ENCODE peak calls at places on chromosomes 2 and 18, in eight cellular contexts. One of them, this sample, is unnamed.

GRCh38 chr2:9206991-9207640 is 504 bp downstream of the ASAP2 start:
- DNase-seq in transverse colon: peak; percentile 31
- DNase-seq in SJSA1: no peak
- DNase-seq in right atrium auricular region: peak; percentile 58
- DNase-seq in stomach: no peak
- DNase-seq in endothelial cell of umbilical vein: peak; percentile 27
- DNase-seq in esophagus squamous epithelium: no peak
- DNase-seq in CD8-positive, alpha-beta memory T cell: peak; percentile 5
- DNase-seq in this sample: no peak

GRCh38 chr2:67039701-67040100 is 357.4 kb upstream of the ETAA1 start:
- DNase-seq in transverse colon: no peak
- DNase-seq in SJSA1: no peak
- DNase-seq in right atrium auricular region: no peak
- DNase-seq in stomach: no peak
- DNase-seq in endothelial cell of umbilical vein: no peak
- DNase-seq in esophagus squamous epithelium: no peak
- DNase-seq in CD8-positive, alpha-beta memory T cell: no peak
- DNase-seq in this sample: no peak

GRCh38 chr2:203327918-203328734 is at the start of gene ABI2:
- DNase-seq in transverse colon: peak; percentile 80
- DNase-seq in SJSA1: peak; percentile 92
- DNase-seq in right atrium auricular region: peak; percentile 77
- DNase-seq in stomach: peak; percentile 76
- DNase-seq in endothelial cell of umbilical vein: peak; percentile 81
- DNase-seq in esophagus squamous epithelium: no peak
- DNase-seq in CD8-positive, alpha-beta memory T cell: peak; percentile 51
- DNase-seq in this sample: peak; percentile 86

GRCh38 chr2:85468704-85469349 is 50.3 kb downstream of the SH2D6 start:
- DNase-seq in transverse colon: peak; percentile 86
- DNase-seq in SJSA1: no peak
- DNase-seq in right atrium auricular region: no peak
- DNase-seq in stomach: peak; percentile 87
- DNase-seq in endothelial cell of umbilical vein: peak; percentile 60
- DNase-seq in esophagus squamous epithelium: no peak
- DNase-seq in CD8-positive, alpha-beta memory T cell: no peak
- DNase-seq in this sample: no peak

GRCh38 chr2:74646201-74646600 is 1.9 kb downstream of the M1AP start:
- DNase-seq in transverse colon: no peak
- DNase-seq in SJSA1: no peak
- DNase-seq in right atrium auricular region: no peak
- DNase-seq in stomach: no peak
- DNase-seq in endothelial cell of umbilical vein: no peak
- DNase-seq in esophagus squamous epithelium: no peak
- DNase-seq in CD8-positive, alpha-beta memory T cell: no peak
- DNase-seq in this sample: no peak

GRCh38 chr2:48448274-48449061 is 81.5 kb upstream of the STON1 start:
- DNase-seq in transverse colon: no peak
- DNase-seq in SJSA1: no peak
- DNase-seq in right atrium auricular region: no peak
- DNase-seq in stomach: no peak
- DNase-seq in endothelial cell of umbilical vein: no peak
- DNase-seq in esophagus squamous epithelium: no peak
- DNase-seq in CD8-positive, alpha-beta memory T cell: peak; percentile 28
- DNase-seq in this sample: peak; percentile 38

GRCh38 chr2:85830645-85831044 is 58.1 kb downstream of the ST3GAL5 start:
- DNase-seq in transverse colon: no peak
- DNase-seq in SJSA1: no peak
- DNase-seq in right atrium auricular region: no peak
- DNase-seq in stomach: no peak
- DNase-seq in endothelial cell of umbilical vein: no peak
- DNase-seq in esophagus squamous epithelium: no peak
- DNase-seq in CD8-positive, alpha-beta memory T cell: no peak
- DNase-seq in this sample: no peak

GRCh38 chr2:8441986-8442385 is 239.9 kb upstream of the ID2 start:
- DNase-seq in transverse colon: no peak
- DNase-seq in SJSA1: no peak
- DNase-seq in right atrium auricular region: peak; percentile 34
- DNase-seq in stomach: no peak
- DNase-seq in endothelial cell of umbilical vein: no peak
- DNase-seq in esophagus squamous epithelium: no peak
- DNase-seq in CD8-positive, alpha-beta memory T cell: no peak
- DNase-seq in this sample: no peak

GRCh38 chr2:30334738-30335426 is 103.5 kb downstream of the LBH start:
- DNase-seq in transverse colon: no peak
- DNase-seq in SJSA1: no peak
- DNase-seq in right atrium auricular region: no peak
- DNase-seq in stomach: no peak
- DNase-seq in endothelial cell of umbilical vein: no peak
- DNase-seq in esophagus squamous epithelium: no peak
- DNase-seq in CD8-positive, alpha-beta memory T cell: no peak
- DNase-seq in this sample: peak; percentile 45

GRCh38 chr2:239279508-239280295 is 121.1 kb downstream of the HDAC4 start:
- DNase-seq in transverse colon: peak; percentile 7
- DNase-seq in SJSA1: peak; percentile 45
- DNase-seq in right atrium auricular region: no peak
- DNase-seq in stomach: peak; percentile 21
- DNase-seq in endothelial cell of umbilical vein: no peak
- DNase-seq in esophagus squamous epithelium: no peak
- DNase-seq in CD8-positive, alpha-beta memory T cell: no peak
- DNase-seq in this sample: no peak

GRCh38 chr2:66866331-66867037 is 431.6 kb downstream of the MEIS1 start:
- DNase-seq in transverse colon: no peak
- DNase-seq in SJSA1: no peak
- DNase-seq in right atrium auricular region: no peak
- DNase-seq in stomach: no peak
- DNase-seq in endothelial cell of umbilical vein: no peak
- DNase-seq in esophagus squamous epithelium: no peak
- DNase-seq in CD8-positive, alpha-beta memory T cell: no peak
- DNase-seq in this sample: no peak

GRCh38 chr2:158967731-158968395 is 577 bp upstream of the TANC1 start:
- DNase-seq in transverse colon: peak; percentile 52
- DNase-seq in SJSA1: peak; percentile 73
- DNase-seq in right atrium auricular region: no peak
- DNase-seq in stomach: peak; percentile 40
- DNase-seq in endothelial cell of umbilical vein: peak; percentile 48
- DNase-seq in esophagus squamous epithelium: no peak
- DNase-seq in CD8-positive, alpha-beta memory T cell: no peak
- DNase-seq in this sample: no peak

GRCh38 chr2:194549387-194549786 is 1107.6 kb upstream of the SLC39A10 start:
- DNase-seq in transverse colon: no peak
- DNase-seq in SJSA1: no peak
- DNase-seq in right atrium auricular region: no peak
- DNase-seq in stomach: no peak
- DNase-seq in endothelial cell of umbilical vein: no peak
- DNase-seq in esophagus squamous epithelium: no peak
- DNase-seq in CD8-positive, alpha-beta memory T cell: no peak
- DNase-seq in this sample: no peak

GRCh38 chr2:73776869-73777519 is 2.9 kb downstream of the DUSP11 start:
- DNase-seq in transverse colon: no peak
- DNase-seq in SJSA1: no peak
- DNase-seq in right atrium auricular region: no peak
- DNase-seq in stomach: no peak
- DNase-seq in endothelial cell of umbilical vein: no peak
- DNase-seq in esophagus squamous epithelium: no peak
- DNase-seq in CD8-positive, alpha-beta memory T cell: no peak
- DNase-seq in this sample: no peak

GRCh38 chr18:13266208-13267100 is 47.9 kb downstream of the LDLRAD4 start:
- DNase-seq in transverse colon: no peak
- DNase-seq in SJSA1: peak; percentile 40
- DNase-seq in right atrium auricular region: peak; percentile 73
- DNase-seq in stomach: no peak
- DNase-seq in endothelial cell of umbilical vein: no peak
- DNase-seq in esophagus squamous epithelium: no peak
- DNase-seq in CD8-positive, alpha-beta memory T cell: no peak
- DNase-seq in this sample: no peak

GRCh38 chr2:121285077-121285449 is at the start of gene TFCP2L1:
- DNase-seq in transverse colon: peak; percentile 82
- DNase-seq in SJSA1: no peak
- DNase-seq in right atrium auricular region: no peak
- DNase-seq in stomach: peak; percentile 83
- DNase-seq in endothelial cell of umbilical vein: no peak
- DNase-seq in esophagus squamous epithelium: no peak
- DNase-seq in CD8-positive, alpha-beta memory T cell: peak; percentile 19
- DNase-seq in this sample: peak; percentile 56

GRCh38 chr2:18047896-18048657 is 169.6 kb downstream of the KCNS3 start:
- DNase-seq in transverse colon: no peak
- DNase-seq in SJSA1: peak; percentile 55
- DNase-seq in right atrium auricular region: no peak
- DNase-seq in stomach: no peak
- DNase-seq in endothelial cell of umbilical vein: no peak
- DNase-seq in esophagus squamous epithelium: no peak
- DNase-seq in CD8-positive, alpha-beta memory T cell: no peak
- DNase-seq in this sample: no peak

GRCh38 chr2:70513751-70514150 is 39.9 kb downstream of the TGFA start:
- DNase-seq in transverse colon: no peak
- DNase-seq in SJSA1: no peak
- DNase-seq in right atrium auricular region: no peak
- DNase-seq in stomach: no peak
- DNase-seq in endothelial cell of umbilical vein: no peak
- DNase-seq in esophagus squamous epithelium: no peak
- DNase-seq in CD8-positive, alpha-beta memory T cell: no peak
- DNase-seq in this sample: no peak

GRCh38 chr18:58898427-58898826 is 33.8 kb downstream of the ZNF532 start:
- DNase-seq in transverse colon: no peak
- DNase-seq in SJSA1: no peak
- DNase-seq in right atrium auricular region: no peak
- DNase-seq in stomach: no peak
- DNase-seq in endothelial cell of umbilical vein: no peak
- DNase-seq in esophagus squamous epithelium: no peak
- DNase-seq in CD8-positive, alpha-beta memory T cell: no peak
- DNase-seq in this sample: no peak

GRCh38 chr2:16135196-16135912 is 195.0 kb downstream of the MYCN start:
- DNase-seq in transverse colon: no peak
- DNase-seq in SJSA1: no peak
- DNase-seq in right atrium auricular region: no peak
- DNase-seq in stomach: no peak
- DNase-seq in endothelial cell of umbilical vein: no peak
- DNase-seq in esophagus squamous epithelium: no peak
- DNase-seq in CD8-positive, alpha-beta memory T cell: no peak
- DNase-seq in this sample: no peak

GRCh38 chr18:26911840-26912239 is 46.3 kb upstream of the AQP4 start:
- DNase-seq in transverse colon: no peak
- DNase-seq in SJSA1: no peak
- DNase-seq in right atrium auricular region: no peak
- DNase-seq in stomach: no peak
- DNase-seq in endothelial cell of umbilical vein: no peak
- DNase-seq in esophagus squamous epithelium: no peak
- DNase-seq in CD8-positive, alpha-beta memory T cell: no peak
- DNase-seq in this sample: no peak

DNA sequence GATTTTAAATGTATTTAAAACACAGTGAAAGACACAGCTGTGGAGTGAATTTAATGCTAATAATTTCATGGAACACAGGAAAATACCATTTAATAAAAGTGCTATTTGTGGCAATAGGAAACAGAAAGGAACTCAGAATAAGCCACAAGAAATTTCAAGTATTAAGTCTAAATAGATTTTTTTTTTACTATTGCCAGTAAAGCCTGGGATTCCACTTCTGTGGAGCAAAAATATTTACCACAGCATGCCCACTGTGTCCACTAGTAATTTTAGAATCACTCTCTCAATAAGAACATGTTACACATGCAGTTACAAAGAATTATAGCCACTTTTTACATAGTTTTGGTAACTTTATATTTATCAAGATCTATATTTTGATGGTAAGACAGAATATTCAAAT is 17.2 kb downstream of the KCTD18 start:
- DNase-seq in transverse colon: no peak
- DNase-seq in SJSA1: no peak
- DNase-seq in right atrium auricular region: no peak
- DNase-seq in stomach: no peak
- DNase-seq in endothelial cell of umbilical vein: no peak
- DNase-seq in esophagus squamous epithelium: no peak
- DNase-seq in CD8-positive, alpha-beta memory T cell: no peak
- DNase-seq in this sample: no peak
- H3K36me3 ChIP-seq in transverse colon: peaks cover 60% of the 10 kb centered on the region
- H3K36me3 ChIP-seq in SJSA1: peaks cover 13% of the 10 kb centered on the region
- H3K36me3 ChIP-seq in right atrium auricular region: peaks cover 63% of the 10 kb centered on the region
- H3K36me3 ChIP-seq in stomach: peaks cover 84% of the 10 kb centered on the region
- H3K36me3 ChIP-seq in endothelial cell of umbilical vein: peaks cover 2% of the 10 kb centered on the region
- H3K36me3 ChIP-seq in esophagus squamous epithelium: peaks cover 19% of the 10 kb centered on the region
- H3K36me3 ChIP-seq in CD8-positive, alpha-beta memory T cell: peaks cover 38% of the 10 kb centered on the region
- H3K36me3 ChIP-seq in this sample: peaks cover 7% of the 10 kb centered on the region

GRCh38 chr18:23512641-23513040 is 9.3 kb downstream of the RMC1 start:
- DNase-seq in transverse colon: no peak
- DNase-seq in SJSA1: no peak
- DNase-seq in right atrium auricular region: no peak
- DNase-seq in stomach: no peak
- DNase-seq in endothelial cell of umbilical vein: no peak
- DNase-seq in esophagus squamous epithelium: no peak
- DNase-seq in CD8-positive, alpha-beta memory T cell: no peak
- DNase-seq in this sample: no peak
- H3K36me3 ChIP-seq in transverse colon: peaks cover 36% of the 10 kb centered on the region
- H3K36me3 ChIP-seq in SJSA1: peaks cover 44% of the 10 kb centered on the region
- H3K36me3 ChIP-seq in right atrium auricular region: peaks cover 55% of the 10 kb centered on the region
- H3K36me3 ChIP-seq in stomach: peaks cover 97% of the 10 kb centered on the region
- H3K36me3 ChIP-seq in endothelial cell of umbilical vein: peaks cover 15% of the 10 kb centered on the region
- H3K36me3 ChIP-seq in esophagus squamous epithelium: no peaks in the 10 kb centered on the region
- H3K36me3 ChIP-seq in CD8-positive, alpha-beta memory T cell: peaks cover 22% of the 10 kb centered on the region
- H3K36me3 ChIP-seq in this sample: peaks cover 17% of the 10 kb centered on the region

GRCh38 chr2:238263204-238264071 is 23.6 kb upstream of the HES6 start:
- DNase-seq in transverse colon: peak; percentile 94
- DNase-seq in SJSA1: peak; percentile 87
- DNase-seq in right atrium auricular region: peak; percentile 97
- DNase-seq in stomach: peak; percentile 92
- DNase-seq in endothelial cell of umbilical vein: peak; percentile 93
- DNase-seq in esophagus squamous epithelium: peak; percentile 28
- DNase-seq in CD8-positive, alpha-beta memory T cell: peak; percentile 52
- DNase-seq in this sample: no peak
- H3K36me3 ChIP-seq in transverse colon: peaks cover 26% of the 10 kb centered on the region
- H3K36me3 ChIP-seq in SJSA1: peaks cover 57% of the 10 kb centered on the region
- H3K36me3 ChIP-seq in right atrium auricular region: peaks cover 75% of the 10 kb centered on the region
- H3K36me3 ChIP-seq in stomach: peaks cover 89% of the 10 kb centered on the region
- H3K36me3 ChIP-seq in endothelial cell of umbilical vein: no peaks in the 10 kb centered on the region
- H3K36me3 ChIP-seq in esophagus squamous epithelium: peaks cover 40% of the 10 kb centered on the region
- H3K36me3 ChIP-seq in CD8-positive, alpha-beta memory T cell: peaks cover 6% of the 10 kb centered on the region
- H3K36me3 ChIP-seq in this sample: peaks cover 27% of the 10 kb centered on the region

GRCh38 chr2:101874069-101874468 is 117.7 kb upstream of the IL1R2 start:
- DNase-seq in transverse colon: no peak
- DNase-seq in SJSA1: no peak
- DNase-seq in right atrium auricular region: no peak
- DNase-seq in stomach: no peak
- DNase-seq in endothelial cell of umbilical vein: no peak
- DNase-seq in esophagus squamous epithelium: no peak
- DNase-seq in CD8-positive, alpha-beta memory T cell: no peak
- DNase-seq in this sample: no peak

GRCh38 chr2:101870444-101870843 is 121.3 kb upstream of the IL1R2 start:
- DNase-seq in transverse colon: no peak
- DNase-seq in SJSA1: no peak
- DNase-seq in right atrium auricular region: no peak
- DNase-seq in stomach: no peak
- DNase-seq in endothelial cell of umbilical vein: no peak
- DNase-seq in esophagus squamous epithelium: no peak
- DNase-seq in CD8-positive, alpha-beta memory T cell: no peak
- DNase-seq in this sample: no peak

GRCh38 chr2:101871480-101871879 is 120.3 kb upstream of the IL1R2 start:
- DNase-seq in transverse colon: no peak
- DNase-seq in SJSA1: no peak
- DNase-seq in right atrium auricular region: no peak
- DNase-seq in stomach: no peak
- DNase-seq in endothelial cell of umbilical vein: no peak
- DNase-seq in esophagus squamous epithelium: no peak
- DNase-seq in CD8-positive, alpha-beta memory T cell: no peak
- DNase-seq in this sample: no peak

GRCh38 chr2:101872480-101872879 is 119.3 kb upstream of the IL1R2 start:
- DNase-seq in transverse colon: no peak
- DNase-seq in SJSA1: no peak
- DNase-seq in right atrium auricular region: no peak
- DNase-seq in stomach: no peak
- DNase-seq in endothelial cell of umbilical vein: no peak
- DNase-seq in esophagus squamous epithelium: no peak
- DNase-seq in CD8-positive, alpha-beta memory T cell: no peak
- DNase-seq in this sample: no peak

GRCh38 chr2:101873543-101873942 is 118.2 kb upstream of the IL1R2 start:
- DNase-seq in transverse colon: no peak
- DNase-seq in SJSA1: no peak
- DNase-seq in right atrium auricular region: no peak
- DNase-seq in stomach: no peak
- DNase-seq in endothelial cell of umbilical vein: no peak
- DNase-seq in esophagus squamous epithelium: no peak
- DNase-seq in CD8-positive, alpha-beta memory T cell: no peak
- DNase-seq in this sample: no peak
- H3K36me3 ChIP-seq in transverse colon: peaks cover 37% of the 10 kb centered on the region
- H3K36me3 ChIP-seq in SJSA1: peaks cover 80% of the 10 kb centered on the region
- H3K36me3 ChIP-seq in right atrium auricular region: peaks cover 84% of the 10 kb centered on the region
- H3K36me3 ChIP-seq in stomach: peaks cover 97% of the 10 kb centered on the region
- H3K36me3 ChIP-seq in endothelial cell of umbilical vein: peaks cover 42% of the 10 kb centered on the region
- H3K36me3 ChIP-seq in esophagus squamous epithelium: peaks cover 25% of the 10 kb centered on the region
- H3K36me3 ChIP-seq in CD8-positive, alpha-beta memory T cell: peaks cover 52% of the 10 kb centered on the region
- H3K36me3 ChIP-seq in this sample: no peaks in the 10 kb centered on the region

This sample was measured in GM06990.